ENCODE peak calls at places on chromosome 2, in six cellular contexts. Z is neural progenitor cell, J is keratinocyte, M is ascending aorta, L is lower lobe of right lung, A is HCT116. F is an unnamed sample.

GRCh38 chr2:224650815-224651439 is 65.2 kb downstream of the CCDC195 start:
- DNase-seq in Z (peak), J (no peak), M (no peak), L (no peak), A (peak), F (peak)

GRCh38 chr2:71706121-71706520 is 252.8 kb downstream of the DYSF start:
- DNase-seq in Z (no peak), J (no peak), M (no peak), L (no peak), A (no peak), F (no peak)

GRCh38 chr2:106119074-106119473 is 75.0 kb downstream of the UXS1 start:
- DNase-seq in Z (no peak), J (no peak), M (no peak), L (no peak), A (no peak), F (no peak)

GRCh38 chr2:199471443-199472057 is 13.8 kb upstream of the SATB2 start:
- DNase-seq in Z (peak), J (no peak), M (peak), L (peak), A (no peak), F (peak)

GRCh38 chr2:53286336-53286735 is 481.3 kb upstream of the CHAC2 start:
- DNase-seq in Z (no peak), J (peak), M (no peak), L (no peak), A (no peak), F (no peak)

GRCh38 chr2:84970266-84970955 is 550 bp upstream of the KCMF1 start:
- DNase-seq in Z (peak), J (no peak), M (peak), L (peak), A (no peak), F (peak)

GRCh38 chr2:135708159-135708558 is 33.5 kb upstream of the UBXN4 start:
- DNase-seq in Z (no peak), J (no peak), M (no peak), L (no peak), A (no peak), F (no peak)

GRCh38 chr2:235300368-235301201 is 193.3 kb upstream of the AGAP1 start:
- DNase-seq in Z (no peak), J (no peak), M (no peak), L (peak), A (no peak), F (no peak)

GRCh38 chr2:111694690-111695089 is 189.3 kb downstream of the ANAPC1 start:
- DNase-seq in Z (no peak), J (no peak), M (peak), L (no peak), A (no peak), F (no peak)

GRCh38 chr2:128286905-128287779 is 31.5 kb downstream of the HS6ST1 start:
- DNase-seq in Z (no peak), J (no peak), M (no peak), L (no peak), A (no peak), F (no peak)

GRCh38 chr2:170095380-170095779 is 82.6 kb upstream of the MYO3B start:
- DNase-seq in Z (no peak), J (no peak), M (no peak), L (no peak), A (no peak), F (no peak)

GRCh38 chr2:184680825-184681224 is 82.5 kb downstream of the ZNF804A start:
- DNase-seq in Z (no peak), J (no peak), M (no peak), L (no peak), A (no peak), F (no peak)
- H3K4me3 ChIP-seq in Z (no peak), J (no peak), M (no peak), L (no peak), A (no peak), F (no peak)

DNA sequence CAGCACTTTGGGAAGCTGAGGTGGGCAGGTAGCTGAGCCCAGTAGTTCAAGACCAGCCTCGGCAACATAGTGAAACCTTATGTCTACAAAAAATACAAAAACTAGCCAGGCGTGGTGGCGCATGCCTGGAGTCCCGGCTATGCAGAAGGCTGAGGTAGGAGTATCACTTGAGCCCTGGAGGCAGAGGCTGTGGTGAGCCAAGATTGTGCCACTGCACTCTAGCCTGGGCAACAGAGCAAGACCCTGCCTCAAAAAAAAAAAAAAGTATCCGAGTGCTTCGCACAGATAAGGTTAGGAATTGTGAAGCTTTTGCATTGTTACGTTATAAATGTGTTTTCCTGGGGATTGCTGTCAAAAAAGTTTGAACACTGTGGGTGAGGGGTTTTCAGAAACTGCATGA is 4.1 kb downstream of the CTDSP1 start:
- DNase-seq in Z (no peak), J (no peak), M (no peak), L (no peak), A (no peak), F (no peak)
- H3K4me3 ChIP-seq in Z (no peak), J (no peak), M (no peak), L (no peak), A (no peak), F (no peak)

GRCh38 chr2:197504000-197504399 is 3.8 kb downstream of the HSPE1 start:
- DNase-seq in Z (no peak), J (no peak), M (no peak), L (no peak), A (no peak), F (no peak)
- H3K4me3 ChIP-seq in Z (no peak), J (no peak), M (no peak), L (no peak), A (no peak), F (no peak)

GRCh38 chr2:66041902-66042657 is 392.8 kb upstream of the MEIS1 start:
- DNase-seq in Z (no peak), J (no peak), M (no peak), L (no peak), A (no peak), F (no peak)
- H3K4me3 ChIP-seq in Z (no peak), J (no peak), M (no peak), L (no peak), A (no peak), F (no peak)

GRCh38 chr2:68632026-68632425 is 11.4 kb upstream of the PROKR1 start:
- DNase-seq in Z (no peak), J (no peak), M (no peak), L (no peak), A (no peak), F (no peak)
- H3K4me3 ChIP-seq in Z (no peak), J (no peak), M (no peak), L (no peak), A (no peak), F (no peak)

DNA sequence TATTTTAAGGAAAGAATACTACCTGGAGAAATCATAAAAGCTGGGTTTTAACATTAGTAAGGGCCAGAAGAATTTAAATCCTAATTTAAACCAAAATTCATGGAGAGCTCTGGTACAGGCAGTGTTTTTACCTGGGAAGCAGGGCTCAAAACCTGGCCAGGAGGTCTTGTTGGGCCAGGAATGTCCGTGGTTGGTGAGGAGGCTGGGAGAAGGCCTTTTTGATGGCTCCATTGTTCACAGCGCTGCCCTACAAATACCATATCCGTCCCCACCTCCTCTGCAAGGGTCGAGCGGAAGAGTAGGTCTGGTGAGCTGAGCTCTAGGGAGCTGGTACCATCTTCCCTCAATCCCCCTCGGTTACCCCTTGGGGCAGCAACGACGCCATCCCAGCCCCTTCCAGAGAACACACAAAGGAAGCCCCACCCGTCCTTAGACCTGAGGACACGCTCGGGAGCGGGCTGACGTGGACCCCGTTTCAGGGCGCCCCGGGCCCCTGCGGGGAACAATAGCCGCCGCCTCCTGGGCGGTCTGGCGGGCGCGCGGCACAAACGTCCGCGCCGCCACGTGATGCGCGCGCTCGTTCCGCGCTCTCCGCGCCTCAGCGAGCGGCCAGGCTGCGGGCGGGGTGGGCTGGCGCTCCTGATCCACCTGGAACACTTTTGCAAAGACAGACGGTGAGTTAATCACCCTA is 10.7 kb upstream of the HOXD1 start:
- DNase-seq in Z (peak), J (no peak), M (no peak), L (no peak), A (no peak), F (peak)
- H3K4me3 ChIP-seq in Z (peak), J (peak), M (peak), L (peak), A (no peak), F (peak)

GRCh38 chr2:165196411-165196810 is 7.4 kb downstream of the SCN3A start:
- DNase-seq in Z (no peak), J (no peak), M (no peak), L (no peak), A (no peak), F (no peak)

GRCh38 chr2:165198181-165198580 is 5.7 kb downstream of the SCN3A start:
- DNase-seq in Z (no peak), J (no peak), M (no peak), L (no peak), A (no peak), F (no peak)

GRCh38 chr2:165192729-165193128 is 11.1 kb downstream of the SCN3A start:
- DNase-seq in Z (no peak), J (no peak), M (no peak), L (no peak), A (no peak), F (no peak)

GRCh38 chr2:165193178-165193777 is 10.6 kb downstream of the SCN3A start:
- DNase-seq in Z (no peak), J (no peak), M (no peak), L (no peak), A (no peak), F (no peak)

DNA sequence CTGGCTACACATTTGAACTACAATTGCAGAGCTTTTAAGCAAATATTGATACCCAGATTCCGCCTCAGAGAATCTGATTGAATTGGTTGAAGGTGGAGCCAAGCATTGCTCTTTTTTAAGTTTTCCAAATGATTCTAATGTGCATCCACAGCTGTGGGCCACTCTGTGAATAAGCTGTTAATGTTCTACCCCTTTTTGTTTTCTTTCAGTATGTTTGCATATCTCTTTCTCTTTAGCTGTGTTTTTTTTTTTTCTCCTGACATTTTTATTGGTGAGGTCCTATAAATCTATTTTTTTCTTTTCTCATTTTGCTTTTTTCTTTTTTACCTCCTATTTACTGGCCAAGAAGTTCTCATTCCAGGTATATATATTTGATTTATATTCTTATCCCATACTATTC is 6.5 kb downstream of the SCN3A start:
- DNase-seq in Z (no peak), J (no peak), M (no peak), L (no peak), A (no peak), F (no peak)
- H3K4me3 ChIP-seq in Z (no peak), J (no peak), M (no peak), L (no peak), A (no peak), F (no peak)

GRCh38 chr2:15939556-15939853 is 845 bp upstream of the MYCN start:
- DNase-seq in Z (no peak), J (no peak), M (peak), L (peak), A (peak), F (no peak)
- H3K4me3 ChIP-seq in Z (peak), J (no peak), M (peak), L (peak), A (peak), F (peak)

GRCh38 chr2:178482437-178482836 is 2.2 kb downstream of the PLEKHA3 start:
- DNase-seq in Z (no peak), J (no peak), M (no peak), L (no peak), A (no peak), F (no peak)
- H3K4me3 ChIP-seq in Z (peak), J (no peak), M (peak), L (peak), A (no peak), F (peak)